ENCODE peak calls at places on chromosome X, in four cellular contexts. One of them, this sample, is unnamed.
A peak's percentile ranks its signal among the peaks of the same experiment; 100 is the strongest.

GRCh38 chrX:136953867-136954787 is 73.6 kb upstream of the RBMX start:
- DNase-seq in K562: peak; percentile 54
- DNase-seq in GM12878: peak; percentile 30
- DNase-seq in SK-N-SH: peak; percentile 66
- DNase-seq in this sample: peak; percentile 65

GRCh38 chrX:38845426-38845825 is 44.2 kb downstream of the MID1IP1 start:
- DNase-seq in K562: no peak
- DNase-seq in GM12878: no peak
- DNase-seq in SK-N-SH: no peak
- DNase-seq in this sample: no peak

GRCh38 chrX:47170861-47171692 is 22.6 kb upstream of the UBA1 start:
- DNase-seq in K562: no peak
- DNase-seq in GM12878: no peak
- DNase-seq in SK-N-SH: peak; percentile 20
- DNase-seq in this sample: no peak

GRCh38 chrX:85429066-85429465 is 49.6 kb upstream of the POF1B start:
- DNase-seq in K562: no peak
- DNase-seq in GM12878: no peak
- DNase-seq in SK-N-SH: no peak
- DNase-seq in this sample: no peak

GRCh38 chrX:49999048-49999447 is 76.7 kb downstream of the CLCN5 start:
- DNase-seq in K562: no peak
- DNase-seq in GM12878: no peak
- DNase-seq in SK-N-SH: no peak
- DNase-seq in this sample: no peak

GRCh38 chrX:55135171-55135570 is 46.4 kb downstream of the PAGE2 start:
- DNase-seq in K562: peak; percentile 10
- DNase-seq in GM12878: no peak
- DNase-seq in SK-N-SH: peak; percentile 41
- DNase-seq in this sample: peak; percentile 24

GRCh38 chrX:21940356-21940829 is at the start of gene SMS:
- DNase-seq in K562: peak; percentile 85
- DNase-seq in GM12878: no peak
- DNase-seq in SK-N-SH: peak; percentile 88
- DNase-seq in this sample: peak; percentile 54

GRCh38 chrX:133929836-133930464 is 55.4 kb downstream of the GPC3 start:
- DNase-seq in K562: no peak
- DNase-seq in GM12878: no peak
- DNase-seq in SK-N-SH: no peak
- DNase-seq in this sample: no peak

GRCh38 chrX:92247076-92247475 is 467.9 kb downstream of the PCDH11X start:
- DNase-seq in K562: no peak
- DNase-seq in GM12878: no peak
- DNase-seq in SK-N-SH: no peak
- DNase-seq in this sample: no peak

GRCh38 chrX:35439692-35440091 is 358.4 kb upstream of the MAGEB16 start:
- DNase-seq in K562: no peak
- DNase-seq in GM12878: no peak
- DNase-seq in SK-N-SH: no peak
- DNase-seq in this sample: no peak

GRCh38 chrX:2521927-2522386 is 21.2 kb upstream of the DHRSX start:
- DNase-seq in K562: no peak
- DNase-seq in GM12878: no peak
- DNase-seq in SK-N-SH: no peak
- DNase-seq in this sample: no peak

GRCh38 chrX:153357877-153358276 is 23.9 kb downstream of the ZNF275 start:
- DNase-seq in K562: no peak
- DNase-seq in GM12878: no peak
- DNase-seq in SK-N-SH: no peak
- DNase-seq in this sample: no peak

GRCh38 chrX:119887721-119888425 is 7.8 kb upstream of the AKAP14 start:
- DNase-seq in K562: peak; percentile 71
- DNase-seq in GM12878: no peak
- DNase-seq in SK-N-SH: peak; percentile 86
- DNase-seq in this sample: peak; percentile 86

GRCh38 chrX:45400380-45400779 is 199.7 kb upstream of the DIPK2B start:
- DNase-seq in K562: no peak
- DNase-seq in GM12878: no peak
- DNase-seq in SK-N-SH: no peak
- DNase-seq in this sample: no peak

GRCh38 chrX:16771483-16772398 is 14.5 kb upstream of the TXLNG start:
- DNase-seq in K562: peak; percentile 56
- DNase-seq in GM12878: no peak
- DNase-seq in SK-N-SH: peak; percentile 44
- DNase-seq in this sample: peak; percentile 24
- TF ChIP-seq USF1 in K562: no peak
- TF ChIP-seq USF1 in GM12878: no peak
- TF ChIP-seq USF1 in SK-N-SH: no peak
- TF ChIP-seq USF1 in this sample: no peak

GRCh38 chrX:43643662-43644061 is 12.4 kb upstream of the MAOA start:
- DNase-seq in K562: no peak
- DNase-seq in GM12878: no peak
- DNase-seq in SK-N-SH: no peak
- DNase-seq in this sample: no peak

GRCh38 chrX:43646800-43647199 is 9.3 kb upstream of the MAOA start:
- DNase-seq in K562: no peak
- DNase-seq in GM12878: no peak
- DNase-seq in SK-N-SH: no peak
- DNase-seq in this sample: no peak

GRCh38 chrX:43641691-43642090 is 14.4 kb upstream of the MAOA start:
- DNase-seq in K562: no peak
- DNase-seq in GM12878: no peak
- DNase-seq in SK-N-SH: no peak
- DNase-seq in this sample: no peak

GRCh38 chrX:43643201-43643600 is 12.9 kb upstream of the MAOA start:
- DNase-seq in K562: no peak
- DNase-seq in GM12878: no peak
- DNase-seq in SK-N-SH: no peak
- DNase-seq in this sample: no peak

DNA sequence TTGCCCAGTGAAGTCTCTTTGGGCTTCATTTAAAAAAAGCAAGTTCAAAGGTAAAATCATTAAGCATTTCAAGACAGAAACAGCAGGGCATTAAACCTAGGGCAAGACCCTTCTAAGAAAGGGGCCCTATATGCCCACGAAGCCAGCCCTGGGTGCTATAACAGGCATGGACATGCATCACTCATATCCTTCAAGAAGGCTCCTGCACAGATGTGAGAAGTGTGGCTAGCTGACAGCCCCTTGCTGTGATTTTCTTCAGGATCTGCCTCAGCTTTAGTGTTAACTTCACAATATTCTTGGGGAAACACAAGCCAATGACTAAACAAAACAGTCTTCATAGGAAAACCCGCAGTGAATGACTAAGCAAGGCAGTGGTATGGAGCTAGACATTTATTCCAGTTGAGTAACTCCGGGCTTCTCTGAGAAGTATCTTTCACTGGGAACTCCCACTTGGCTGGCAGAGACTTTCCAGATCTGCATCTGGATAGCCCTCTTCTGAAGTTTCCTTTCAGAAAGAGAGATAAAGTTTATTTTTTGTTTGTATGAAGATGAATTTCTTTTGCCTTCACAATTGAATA is 11.9 kb upstream of the MAOA start:
- DNase-seq in K562: no peak
- DNase-seq in GM12878: no peak
- DNase-seq in SK-N-SH: no peak
- DNase-seq in this sample: no peak
- TF ChIP-seq USF1 in K562: no peak
- TF ChIP-seq USF1 in GM12878: no peak
- TF ChIP-seq USF1 in SK-N-SH: no peak
- TF ChIP-seq USF1 in this sample: no peak

DNA sequence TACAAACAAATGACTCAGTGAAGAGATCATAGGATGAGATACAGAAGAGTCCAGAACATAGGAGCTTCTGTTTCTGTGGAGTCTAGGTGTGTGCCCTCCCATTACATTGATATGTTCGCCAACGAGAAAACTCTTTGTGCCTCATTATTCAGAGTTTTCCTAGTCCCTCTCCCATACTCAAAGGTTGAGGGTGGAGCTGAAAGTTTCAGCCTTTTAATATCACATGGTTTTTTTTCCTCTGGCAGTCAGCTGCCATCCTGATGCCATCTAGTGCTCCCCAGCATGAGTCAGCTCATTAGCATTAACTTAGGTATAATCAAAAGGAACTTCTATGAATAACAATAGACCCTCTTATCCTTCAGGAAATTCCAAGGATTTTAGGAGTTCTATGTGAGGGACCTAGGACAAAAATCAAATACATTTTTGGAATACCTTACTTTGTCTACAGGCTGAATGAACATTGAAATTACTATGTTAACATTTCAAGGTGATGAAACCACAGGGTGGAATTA is 559.6 kb upstream of the AMOT start:
- DNase-seq in K562: no peak
- DNase-seq in GM12878: no peak
- DNase-seq in SK-N-SH: no peak
- DNase-seq in this sample: no peak
- TF ChIP-seq USF1 in K562: no peak
- TF ChIP-seq USF1 in GM12878: no peak
- TF ChIP-seq USF1 in SK-N-SH: no peak
- TF ChIP-seq USF1 in this sample: no peak

DNA sequence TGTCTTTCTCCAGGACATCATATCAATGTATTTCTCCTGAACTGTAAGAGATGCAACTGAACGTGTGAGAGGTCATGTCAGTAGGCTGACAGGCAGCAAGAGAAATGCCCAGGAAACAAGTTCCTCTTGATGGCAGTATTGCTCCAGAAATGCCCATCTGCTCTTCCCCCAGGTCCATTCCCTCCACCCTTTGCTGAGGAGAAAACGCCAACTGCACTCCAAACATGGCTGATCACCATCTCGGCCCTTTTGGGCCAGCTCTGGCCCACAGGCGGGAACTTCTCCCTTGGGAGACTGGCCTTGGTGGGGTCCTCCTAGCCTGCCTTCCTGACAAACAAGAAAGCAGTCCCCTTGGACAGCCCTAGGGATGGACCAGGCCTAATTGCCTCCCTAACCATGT is 276.5 kb upstream of the AGTR2 start:
- DNase-seq in K562: no peak
- DNase-seq in GM12878: peak; percentile 58
- DNase-seq in SK-N-SH: peak; percentile 62
- DNase-seq in this sample: no peak
- TF ChIP-seq USF1 in K562: no peak
- TF ChIP-seq USF1 in GM12878: no peak
- TF ChIP-seq USF1 in SK-N-SH: no peak
- TF ChIP-seq USF1 in this sample: no peak

GRCh38 chrX:105117621-105118020 is 102.9 kb downstream of the TEX13A start:
- DNase-seq in K562: no peak
- DNase-seq in GM12878: no peak
- DNase-seq in SK-N-SH: no peak
- DNase-seq in this sample: no peak
- TF ChIP-seq USF1 in K562: no peak
- TF ChIP-seq USF1 in GM12878: no peak
- TF ChIP-seq USF1 in SK-N-SH: no peak
- TF ChIP-seq USF1 in this sample: no peak

GRCh38 chrX:311156-312129 is 7.2 kb downstream of the GTPBP6 start:
- DNase-seq in K562: no peak
- DNase-seq in GM12878: no peak
- DNase-seq in SK-N-SH: no peak
- DNase-seq in this sample: no peak

GRCh38 chrX:313546-313945 is 5.0 kb downstream of the GTPBP6 start:
- DNase-seq in K562: no peak
- DNase-seq in GM12878: no peak
- DNase-seq in SK-N-SH: no peak
- DNase-seq in this sample: no peak

GRCh38 chrX:312621-313331 is 5.8 kb downstream of the GTPBP6 start:
- DNase-seq in K562: no peak
- DNase-seq in GM12878: no peak
- DNase-seq in SK-N-SH: no peak
- DNase-seq in this sample: no peak

GRCh38 chrX:308821-309520 is 9.6 kb downstream of the GTPBP6 start:
- DNase-seq in K562: no peak
- DNase-seq in GM12878: no peak
- DNase-seq in SK-N-SH: no peak
- DNase-seq in this sample: no peak

DNA sequence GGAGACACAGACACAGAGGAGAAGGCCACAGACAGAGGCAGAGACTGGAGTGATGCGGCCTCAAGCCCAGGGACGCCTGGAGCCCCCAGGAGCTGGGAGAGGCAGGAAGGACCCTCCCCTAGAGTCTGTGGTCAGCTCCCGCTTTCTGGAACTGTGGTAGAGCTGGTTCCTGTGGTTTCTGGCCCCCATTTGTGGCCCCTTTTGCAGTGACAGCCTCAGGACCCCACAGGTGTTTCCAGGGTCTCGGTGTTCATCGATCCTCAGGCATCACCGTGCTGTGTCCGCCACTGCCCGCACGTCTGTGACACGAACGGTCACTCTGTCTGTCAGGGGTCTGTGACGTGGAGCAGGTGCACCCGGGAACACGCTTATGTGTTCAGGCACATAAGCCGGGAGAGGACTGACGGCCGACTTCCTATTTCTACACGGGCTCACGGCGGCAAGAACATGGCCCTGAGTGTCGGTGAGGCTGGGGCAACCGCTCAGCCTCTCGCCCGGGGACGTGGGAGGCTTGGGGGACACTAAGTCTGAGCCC is 7.9 kb downstream of the GTPBP6 start:
- DNase-seq in K562: no peak
- DNase-seq in GM12878: no peak
- DNase-seq in SK-N-SH: peak; percentile 17
- DNase-seq in this sample: no peak
- TF ChIP-seq USF1 in K562: no peak
- TF ChIP-seq USF1 in GM12878: no peak
- TF ChIP-seq USF1 in SK-N-SH: no peak
- TF ChIP-seq USF1 in this sample: no peak

DNA sequence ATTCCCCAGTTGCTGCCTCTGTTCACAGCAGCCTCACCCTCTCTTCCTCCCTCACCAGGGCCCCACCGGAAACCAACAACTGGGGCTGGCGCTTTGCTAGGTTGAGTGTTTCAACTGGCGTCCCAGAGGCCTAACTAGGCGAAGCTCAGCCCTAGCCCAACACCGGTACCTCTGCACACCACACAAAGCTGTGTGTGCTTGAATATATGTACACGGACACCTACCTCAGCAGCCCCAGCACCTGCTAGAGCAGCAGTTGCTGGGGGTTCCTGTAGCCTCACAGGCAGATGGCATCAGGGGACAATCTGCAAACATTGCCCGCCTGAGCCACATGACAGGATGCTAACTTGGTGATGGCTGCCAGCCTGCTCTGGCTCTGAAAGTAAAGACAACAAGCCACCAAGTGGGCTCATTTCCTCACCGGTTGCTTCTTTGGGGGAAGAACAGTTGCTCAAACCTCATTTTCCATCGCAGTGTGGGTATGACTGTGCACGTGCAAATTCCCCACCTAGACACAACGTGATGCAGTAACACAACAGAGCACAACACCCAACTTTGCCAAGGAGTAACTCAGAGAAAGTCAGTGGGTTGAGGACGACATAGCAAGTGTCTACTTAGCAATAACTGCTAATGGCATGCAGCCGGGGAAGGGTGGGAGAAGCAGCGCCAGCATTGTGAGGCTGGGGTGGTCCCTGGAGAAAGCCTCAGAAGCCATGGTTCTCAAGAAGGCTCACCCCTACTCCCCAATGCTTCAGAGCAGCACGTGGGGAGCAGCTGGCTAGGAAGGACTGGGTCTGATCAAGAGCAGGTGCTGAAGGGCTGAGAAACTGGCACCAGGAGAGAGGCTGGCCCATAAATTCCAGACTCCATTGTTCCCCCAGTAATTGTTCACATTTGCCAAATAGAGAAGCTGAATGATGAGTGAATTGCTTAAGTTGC is 139.5 kb downstream of the SH3KBP1 start:
- DNase-seq in K562: no peak
- DNase-seq in GM12878: no peak
- DNase-seq in SK-N-SH: no peak
- DNase-seq in this sample: no peak
- TF ChIP-seq USF1 in K562: no peak
- TF ChIP-seq USF1 in GM12878: peak; percentile 19
- TF ChIP-seq USF1 in SK-N-SH: no peak
- TF ChIP-seq USF1 in this sample: no peak

GRCh38 chrX:13938053-13938765 is 91.5 kb downstream of the GEMIN8 start:
- DNase-seq in K562: no peak
- DNase-seq in GM12878: no peak
- DNase-seq in SK-N-SH: peak; percentile 82
- DNase-seq in this sample: peak; percentile 75
- TF ChIP-seq USF1 in K562: no peak
- TF ChIP-seq USF1 in GM12878: no peak
- TF ChIP-seq USF1 in SK-N-SH: no peak
- TF ChIP-seq USF1 in this sample: no peak

This sample was measured in WTC11.